ENCODE peak calls at places on chromosomes 13 and 19, in six cellular contexts. One of them, this sample, is unnamed. For H3K4me1 and H3K27me3, the result is how much of the 10 kb centered on the place peaks cover.

GRCh38 chr13:105914637-105915036 is 620.8 kb downstream of the EFNB2 start:
- DNase-seq in adrenal gland: no peak
- DNase-seq in endothelial cell of umbilical vein: no peak
- DNase-seq in mesendoderm: no peak
- DNase-seq in thyroid gland: no peak
- DNase-seq in uterus: no peak
- DNase-seq in this sample: no peak

GRCh38 chr19:14615628-14616027 is 32.7 kb downstream of the CLEC17A start:
- DNase-seq in adrenal gland: no peak
- DNase-seq in endothelial cell of umbilical vein: no peak
- DNase-seq in mesendoderm: no peak
- DNase-seq in thyroid gland: no peak
- DNase-seq in uterus: no peak
- DNase-seq in this sample: no peak

GRCh38 chr19:21314676-21315075 is 14.5 kb downstream of the ZNF708 start:
- DNase-seq in adrenal gland: peak
- DNase-seq in endothelial cell of umbilical vein: peak
- DNase-seq in mesendoderm: no peak
- DNase-seq in thyroid gland: no peak
- DNase-seq in uterus: no peak
- DNase-seq in this sample: no peak

GRCh38 chr19:1084024-1084868 is 10.9 kb downstream of the POLR2E start:
- DNase-seq in adrenal gland: no peak
- DNase-seq in endothelial cell of umbilical vein: no peak
- DNase-seq in mesendoderm: no peak
- DNase-seq in thyroid gland: no peak
- DNase-seq in uterus: no peak
- DNase-seq in this sample: no peak

GRCh38 chr13:32987462-32987861 is 28.8 kb upstream of the KL start:
- DNase-seq in adrenal gland: no peak
- DNase-seq in endothelial cell of umbilical vein: no peak
- DNase-seq in mesendoderm: no peak
- DNase-seq in thyroid gland: no peak
- DNase-seq in uterus: no peak
- DNase-seq in this sample: no peak

GRCh38 chr19:41327499-41328156 is 17.7 kb downstream of the CCDC97 start:
- DNase-seq in adrenal gland: peak
- DNase-seq in endothelial cell of umbilical vein: peak
- DNase-seq in mesendoderm: no peak
- DNase-seq in thyroid gland: peak
- DNase-seq in uterus: no peak
- DNase-seq in this sample: peak

GRCh38 chr13:106534844-106535551 is 464 bp downstream of the EFNB2 start:
- DNase-seq in adrenal gland: no peak
- DNase-seq in endothelial cell of umbilical vein: peak
- DNase-seq in mesendoderm: peak
- DNase-seq in thyroid gland: peak
- DNase-seq in uterus: peak
- DNase-seq in this sample: no peak

GRCh38 chr19:5022066-5022860 is 53.4 kb downstream of the KDM4B start:
- DNase-seq in adrenal gland: no peak
- DNase-seq in endothelial cell of umbilical vein: no peak
- DNase-seq in mesendoderm: no peak
- DNase-seq in thyroid gland: peak
- DNase-seq in uterus: no peak
- DNase-seq in this sample: no peak

GRCh38 chr19:33377586-33378475 is 4.3 kb downstream of the CEBPG start:
- DNase-seq in adrenal gland: peak
- DNase-seq in endothelial cell of umbilical vein: peak
- DNase-seq in mesendoderm: no peak
- DNase-seq in thyroid gland: no peak
- DNase-seq in uterus: no peak
- DNase-seq in this sample: no peak

GRCh38 chr13:32824671-32825070 is 191.6 kb upstream of the KL start:
- DNase-seq in adrenal gland: peak
- DNase-seq in endothelial cell of umbilical vein: no peak
- DNase-seq in mesendoderm: peak
- DNase-seq in thyroid gland: no peak
- DNase-seq in uterus: no peak
- DNase-seq in this sample: no peak

GRCh38 chr19:1130801-1131717 is 27.3 kb downstream of the GPX4 start:
- DNase-seq in adrenal gland: no peak
- DNase-seq in endothelial cell of umbilical vein: peak
- DNase-seq in mesendoderm: no peak
- DNase-seq in thyroid gland: no peak
- DNase-seq in uterus: no peak
- DNase-seq in this sample: no peak

GRCh38 chr13:40255551-40255950 is 410.9 kb downstream of the FOXO1 start:
- DNase-seq in adrenal gland: no peak
- DNase-seq in endothelial cell of umbilical vein: peak
- DNase-seq in mesendoderm: no peak
- DNase-seq in thyroid gland: no peak
- DNase-seq in uterus: no peak
- DNase-seq in this sample: no peak

GRCh38 chr13:22915442-22916082 is 265.2 kb upstream of the SGCG start:
- DNase-seq in adrenal gland: peak
- DNase-seq in endothelial cell of umbilical vein: peak
- DNase-seq in mesendoderm: peak
- DNase-seq in thyroid gland: peak
- DNase-seq in uterus: peak
- DNase-seq in this sample: no peak

GRCh38 chr13:18978447-18978846 is 203.2 kb downstream of the TUBA3C start:
- DNase-seq in adrenal gland: no peak
- DNase-seq in endothelial cell of umbilical vein: no peak
- DNase-seq in mesendoderm: no peak
- DNase-seq in thyroid gland: no peak
- DNase-seq in uterus: no peak
- DNase-seq in this sample: no peak

GRCh38 chr19:17618919-17619318 is 63.5 kb downstream of the COLGALT1 start:
- DNase-seq in adrenal gland: no peak
- DNase-seq in endothelial cell of umbilical vein: no peak
- DNase-seq in mesendoderm: no peak
- DNase-seq in thyroid gland: no peak
- DNase-seq in uterus: no peak
- DNase-seq in this sample: no peak

GRCh38 chr19:17623224-17623935 is 64.8 kb downstream of the UNC13A start:
- DNase-seq in adrenal gland: no peak
- DNase-seq in endothelial cell of umbilical vein: no peak
- DNase-seq in mesendoderm: no peak
- DNase-seq in thyroid gland: no peak
- DNase-seq in uterus: no peak
- DNase-seq in this sample: no peak

GRCh38 chr19:17617807-17618192 is 62.4 kb downstream of the COLGALT1 start:
- DNase-seq in adrenal gland: no peak
- DNase-seq in endothelial cell of umbilical vein: no peak
- DNase-seq in mesendoderm: no peak
- DNase-seq in thyroid gland: no peak
- DNase-seq in uterus: no peak
- DNase-seq in this sample: no peak

GRCh38 chr19:17618281-17618903 is 62.9 kb downstream of the COLGALT1 start:
- DNase-seq in adrenal gland: no peak
- DNase-seq in endothelial cell of umbilical vein: no peak
- DNase-seq in mesendoderm: no peak
- DNase-seq in thyroid gland: no peak
- DNase-seq in uterus: no peak
- DNase-seq in this sample: no peak

DNA sequence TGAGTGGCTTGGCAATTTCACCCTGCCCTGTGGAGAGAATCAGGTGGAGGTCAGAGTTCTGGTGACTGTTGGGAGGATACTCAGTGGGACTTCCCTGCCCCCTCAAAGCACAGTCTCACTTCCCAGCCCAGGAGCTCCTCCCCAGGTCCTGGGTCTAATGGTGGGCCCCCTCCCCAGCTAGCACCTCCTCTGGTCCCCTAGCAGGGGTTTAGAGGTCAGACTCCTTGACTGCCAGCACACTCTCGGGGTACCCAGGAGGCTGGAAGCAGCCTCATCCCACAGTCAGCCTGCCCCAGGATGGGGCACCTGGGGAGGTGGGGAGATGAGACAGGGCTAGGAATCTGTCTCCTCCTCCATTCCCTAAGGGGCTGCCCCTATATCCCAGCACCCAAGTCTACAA is 65.2 kb downstream of the COLGALT1 start:
- DNase-seq in adrenal gland: no peak
- DNase-seq in endothelial cell of umbilical vein: no peak
- DNase-seq in mesendoderm: no peak
- DNase-seq in thyroid gland: no peak
- DNase-seq in uterus: no peak
- DNase-seq in this sample: no peak
- H3K4me1 ChIP-seq in adrenal gland: under half
- H3K4me1 ChIP-seq in endothelial cell of umbilical vein: under half
- H3K4me1 ChIP-seq in mesendoderm: under half
- H3K4me1 ChIP-seq in thyroid gland: under half
- H3K4me1 ChIP-seq in uterus: under half
- H3K4me1 ChIP-seq in this sample: under half

DNA sequence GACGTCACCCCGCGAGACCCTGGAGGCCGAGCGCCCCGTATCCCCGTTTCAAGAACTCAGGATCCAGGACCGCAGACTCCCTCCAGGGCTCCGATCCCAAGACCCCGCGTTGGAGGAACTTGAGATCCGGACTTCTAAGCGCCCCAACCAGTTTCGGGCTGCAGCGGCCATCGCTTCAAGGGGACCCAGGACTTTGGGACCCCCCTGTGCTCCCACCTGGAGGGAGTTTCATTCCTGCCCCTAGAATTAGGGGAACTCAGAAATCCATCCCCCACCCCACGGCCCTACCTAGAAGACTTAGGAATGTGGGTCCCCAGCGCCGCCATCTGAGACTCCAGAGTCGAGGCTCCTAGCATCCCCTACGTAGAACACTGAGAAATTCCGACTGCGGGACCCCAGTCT is 399 bp downstream of the PLEKHG2 start:
- DNase-seq in adrenal gland: peak
- DNase-seq in endothelial cell of umbilical vein: no peak
- DNase-seq in mesendoderm: no peak
- DNase-seq in thyroid gland: peak
- DNase-seq in uterus: no peak
- DNase-seq in this sample: no peak
- H3K27ac ChIP-seq in adrenal gland: peak
- H3K27ac ChIP-seq in endothelial cell of umbilical vein: peak
- H3K27ac ChIP-seq in mesendoderm: peak
- H3K27ac ChIP-seq in thyroid gland: peak
- H3K27ac ChIP-seq in uterus: peak
- H3K27ac ChIP-seq in this sample: peak

GRCh38 chr13:28478127-28478526 is 16.8 kb downstream of the FLT1 start:
- DNase-seq in adrenal gland: no peak
- DNase-seq in endothelial cell of umbilical vein: no peak
- DNase-seq in mesendoderm: no peak
- DNase-seq in thyroid gland: no peak
- DNase-seq in uterus: no peak
- DNase-seq in this sample: no peak
- H3K27me3 ChIP-seq in adrenal gland: under half
- H3K27me3 ChIP-seq in endothelial cell of umbilical vein: under half
- H3K27me3 ChIP-seq in mesendoderm: under half
- H3K27me3 ChIP-seq in thyroid gland: under half
- H3K27me3 ChIP-seq in uterus: under half
- H3K27me3 ChIP-seq in this sample: under half

GRCh38 chr13:110448230-110448629 is 113.3 kb downstream of the RAB20 start:
- DNase-seq in adrenal gland: no peak
- DNase-seq in endothelial cell of umbilical vein: no peak
- DNase-seq in mesendoderm: peak
- DNase-seq in thyroid gland: no peak
- DNase-seq in uterus: peak
- DNase-seq in this sample: peak

GRCh38 chr13:110448677-110449076 is 112.8 kb downstream of the RAB20 start:
- DNase-seq in adrenal gland: peak
- DNase-seq in endothelial cell of umbilical vein: no peak
- DNase-seq in mesendoderm: no peak
- DNase-seq in thyroid gland: no peak
- DNase-seq in uterus: peak
- DNase-seq in this sample: no peak

GRCh38 chr13:110446570-110446880 is 115.0 kb downstream of the RAB20 start:
- DNase-seq in adrenal gland: peak
- DNase-seq in endothelial cell of umbilical vein: no peak
- DNase-seq in mesendoderm: no peak
- DNase-seq in thyroid gland: no peak
- DNase-seq in uterus: peak
- DNase-seq in this sample: no peak

GRCh38 chr13:110447058-110447511 is 114.4 kb downstream of the RAB20 start:
- DNase-seq in adrenal gland: peak
- DNase-seq in endothelial cell of umbilical vein: no peak
- DNase-seq in mesendoderm: peak
- DNase-seq in thyroid gland: no peak
- DNase-seq in uterus: peak
- DNase-seq in this sample: peak

GRCh38 chr13:110447801-110448200 is 113.7 kb downstream of the RAB20 start:
- DNase-seq in adrenal gland: no peak
- DNase-seq in endothelial cell of umbilical vein: no peak
- DNase-seq in mesendoderm: peak
- DNase-seq in thyroid gland: no peak
- DNase-seq in uterus: peak
- DNase-seq in this sample: peak
- H3K4me1 ChIP-seq in adrenal gland: under half
- H3K4me1 ChIP-seq in endothelial cell of umbilical vein: under half
- H3K4me1 ChIP-seq in mesendoderm: under half
- H3K4me1 ChIP-seq in thyroid gland: under half
- H3K4me1 ChIP-seq in uterus: under half
- H3K4me1 ChIP-seq in this sample: under half

DNA sequence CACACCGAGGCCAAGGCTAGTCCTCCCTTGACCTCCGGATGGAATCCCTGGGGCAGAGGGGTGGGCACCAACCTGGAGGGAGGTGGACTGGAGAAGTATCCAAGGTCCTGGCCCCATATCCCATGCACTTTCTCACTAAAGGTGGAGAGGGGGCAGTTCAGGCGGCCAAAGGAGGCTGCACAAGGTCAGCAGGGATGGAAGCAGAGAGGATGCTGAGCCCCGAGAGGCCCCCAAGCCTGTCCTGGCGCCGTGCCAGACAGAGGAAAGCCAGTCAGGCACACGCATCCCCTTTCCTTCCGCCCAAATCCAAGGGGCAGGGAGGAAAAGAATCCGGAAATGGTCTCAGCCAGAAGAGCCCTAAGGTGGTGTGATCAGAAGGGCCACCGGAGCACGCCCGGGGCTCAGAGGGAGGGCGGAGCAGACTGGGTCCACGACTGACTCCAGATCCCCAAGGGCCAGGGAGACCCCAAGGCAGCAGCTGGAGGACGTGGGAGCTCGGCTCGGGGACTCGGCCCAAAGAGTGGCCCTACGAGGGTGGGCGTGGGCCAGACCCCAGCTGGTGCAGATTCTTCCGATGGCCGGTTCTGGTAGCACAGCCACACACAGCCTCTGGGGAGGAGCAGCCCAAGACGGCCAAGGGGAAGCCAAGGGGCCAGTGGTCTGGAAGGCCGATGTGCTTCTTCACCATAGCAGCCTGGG is 60.0 kb downstream of the MLLT1 start:
- DNase-seq in adrenal gland: no peak
- DNase-seq in endothelial cell of umbilical vein: peak
- DNase-seq in mesendoderm: no peak
- DNase-seq in thyroid gland: no peak
- DNase-seq in uterus: peak
- DNase-seq in this sample: no peak
- H3K27ac ChIP-seq in adrenal gland: peak
- H3K27ac ChIP-seq in endothelial cell of umbilical vein: peak
- H3K27ac ChIP-seq in mesendoderm: no peak
- H3K27ac ChIP-seq in thyroid gland: no peak
- H3K27ac ChIP-seq in uterus: peak
- H3K27ac ChIP-seq in this sample: peak

GRCh38 chr13:25044071-25044470 is 51.9 kb upstream of the PABPC3 start:
- DNase-seq in adrenal gland: no peak
- DNase-seq in endothelial cell of umbilical vein: no peak
- DNase-seq in mesendoderm: peak
- DNase-seq in thyroid gland: no peak
- DNase-seq in uterus: no peak
- DNase-seq in this sample: no peak
- H3K27me3 ChIP-seq in adrenal gland: under half
- H3K27me3 ChIP-seq in endothelial cell of umbilical vein: under half
- H3K27me3 ChIP-seq in mesendoderm: under half
- H3K27me3 ChIP-seq in thyroid gland: under half
- H3K27me3 ChIP-seq in uterus: under half
- H3K27me3 ChIP-seq in this sample: under half